ENCODE peak calls at places on chromosome 18, in four cellular contexts. V, Z, O and H are unnamed samples.

GRCh38 chr18:43524260-43524659 is 247.0 kb upstream of the SYT4 start:
- DNase-seq in V (no peak), Z (no peak), O (no peak), H (no peak)

GRCh38 chr18:33316146-33316587 is 124.4 kb downstream of the CCDC178 start:
- DNase-seq in V (no peak), Z (no peak), O (no peak), H (no peak)

GRCh38 chr18:76494181-76494540 is 881 bp downstream of the ZNF516 start:
- DNase-seq in V (no peak), Z (no peak), O (peak), H (peak)

GRCh38 chr18:23872701-23873550 is 141.6 kb upstream of the TTC39C start:
- DNase-seq in V (no peak), Z (no peak), O (no peak), H (no peak)

GRCh38 chr18:46213295-46213694 is 109.1 kb downstream of the HAUS1 start:
- DNase-seq in V (no peak), Z (no peak), O (no peak), H (peak)

GRCh38 chr18:42509702-42510424 is 554.8 kb downstream of the PIK3C3 start:
- DNase-seq in V (no peak), Z (no peak), O (no peak), H (no peak)

GRCh38 chr18:58768293-58768974 is 96.2 kb upstream of the ZNF532 start:
- DNase-seq in V (peak), Z (peak), O (peak), H (no peak)

GRCh38 chr18:5107990-5108389 is 89.1 kb downstream of the AKAIN1 start:
- DNase-seq in V (no peak), Z (no peak), O (peak), H (no peak)